ENCODE peak calls at places on chromosomes 1 and 21, in five cellular contexts. X, M, S, Z and B are unnamed samples.

GRCh38 chr1:150268342-150268705 is 492 bp downstream of the APH1A start:
- DNase-seq in S (no peak), M (peak; percentile 40), Z (peak; percentile 65), X (peak; percentile 39), B (no peak)

GRCh38 chr1:112808861-112809684 is 93.9 kb upstream of the PPM1J start:
- DNase-seq in M (peak; percentile 74), S (peak; percentile 70), Z (peak; percentile 38), X (peak; percentile 79), B (peak; percentile 55)

GRCh38 chr1:67393240-67393639 is 37.0 kb downstream of the SERBP1 start:
- DNase-seq in X (no peak), S (peak; percentile 23), M (peak; percentile 30), Z (no peak), B (no peak)

GRCh38 chr1:232984577-232985425 is 34.4 kb downstream of the NTPCR start:
- DNase-seq in X (no peak), M (no peak), S (no peak), Z (no peak), B (no peak)

GRCh38 chr1:173364827-173365226 is 112.3 kb upstream of the PRDX6 start:
- DNase-seq in X (no peak), S (no peak), M (no peak), Z (no peak), B (no peak)

GRCh38 chr21:32135401-32136363 is 143.2 kb downstream of the MIS18A start:
- DNase-seq in M (no peak), X (no peak), S (no peak), Z (no peak), B (no peak)

GRCh38 chr1:36517415-36517814 is 34.7 kb upstream of the CSF3R start:
- DNase-seq in X (no peak), Z (no peak), S (no peak), M (no peak), B (no peak)

GRCh38 chr1:175555266-175555665 is 188.1 kb downstream of the TNR start:
- DNase-seq in S (no peak), Z (no peak), X (no peak), M (no peak), B (no peak)

GRCh38 chr1:116397728-116398127 is 24.7 kb downstream of the ATP1A1 start:
- DNase-seq in M (no peak), S (no peak), Z (no peak), X (no peak), B (no peak)

GRCh38 chr1:154730986-154731489 is 123.1 kb upstream of the ADAR start:
- DNase-seq in Z (no peak), M (no peak), S (no peak), X (no peak), B (peak; percentile 71)

GRCh38 chr1:4176841-4177240 is 276.8 kb upstream of the C1orf174 start:
- DNase-seq in S (no peak), M (no peak), Z (no peak), X (no peak), B (no peak)

GRCh38 chr1:117060441-117061317 is 553 bp downstream of the TTF2 start:
- DNase-seq in X (peak; percentile 71), S (no peak), Z (peak; percentile 20), M (no peak), B (no peak)

GRCh38 chr1:89598450-89599331 is 34.2 kb upstream of the LRRC8C start:
- DNase-seq in Z (no peak), S (no peak), X (peak; percentile 31), M (no peak), B (no peak)

GRCh38 chr1:18142969-18143368 is 35.4 kb downstream of the IGSF21 start:
- DNase-seq in S (no peak), Z (no peak), X (no peak), M (no peak), B (no peak)

GRCh38 chr1:209646558-209646957 is 5.7 kb downstream of the LAMB3 start:
- DNase-seq in Z (no peak), S (no peak), M (no peak), X (no peak), B (no peak)

GRCh38 chr1:162228586-162228985 is 148.1 kb downstream of the SPATA46 start:
- DNase-seq in Z (no peak), S (no peak), X (no peak), M (no peak), B (no peak)

GRCh38 chr1:153355445-153356071 is 2.1 kb upstream of the S100A9 start:
- DNase-seq in S (peak; percentile 22), X (peak; percentile 55), M (peak; percentile 58), Z (no peak), B (peak; percentile 25)

GRCh38 chr1:227218870-227219578 is 99.3 kb downstream of the CDC42BPA start:
- DNase-seq in Z (no peak), S (no peak), M (no peak), X (no peak), B (no peak)

GRCh38 chr1:39214998-39215873 is 10.7 kb downstream of the MACF1 start:
- DNase-seq in M (peak; percentile 33), X (no peak), Z (peak; percentile 59), S (peak; percentile 38), B (no peak)

GRCh38 chr1:55962472-55962871 is 616.9 kb downstream of the PLPP3 start:
- DNase-seq in X (no peak), Z (no peak), S (no peak), M (no peak), B (no peak)

GRCh38 chr21:44292812-44293195 is 7.0 kb upstream of the PFKL start:
- DNase-seq in M (no peak), Z (no peak), X (no peak), S (no peak), B (no peak)

GRCh38 chr1:91582431-91582921 is 81.8 kb downstream of the CDC7 start:
- DNase-seq in Z (no peak), M (no peak), X (peak; percentile 9), S (no peak), B (peak; percentile 50)

GRCh38 chr1:9242338-9242969 is 7.9 kb downstream of the H6PD start:
- DNase-seq in S (peak; percentile 63), X (no peak), M (peak; percentile 78), Z (no peak), B (peak; percentile 82)

GRCh38 chr1:190172636-190173410 is 304.8 kb downstream of the BRINP3 start:
- DNase-seq in Z (no peak), M (no peak), X (no peak), S (no peak), B (no peak)

GRCh38 chr21:37449302-37449937 is 82.8 kb downstream of the DYRK1A start:
- DNase-seq in S (no peak), Z (no peak), X (no peak), M (no peak), B (no peak)

GRCh38 chr1:57461405-57461804 is 37.5 kb upstream of the DAB1 start:
- DNase-seq in S (no peak), Z (no peak), X (no peak), M (no peak), B (no peak)

GRCh38 chr1:84711091-84711490 is 20.8 kb upstream of the SSX2IP start:
- DNase-seq in M (no peak), S (no peak), X (no peak), Z (no peak), B (no peak)

GRCh38 chr1:89822999-89823628 is 2.3 kb downstream of the LRRC8D start:
- DNase-seq in M (no peak), Z (no peak), S (no peak), X (no peak), B (no peak)

DNA sequence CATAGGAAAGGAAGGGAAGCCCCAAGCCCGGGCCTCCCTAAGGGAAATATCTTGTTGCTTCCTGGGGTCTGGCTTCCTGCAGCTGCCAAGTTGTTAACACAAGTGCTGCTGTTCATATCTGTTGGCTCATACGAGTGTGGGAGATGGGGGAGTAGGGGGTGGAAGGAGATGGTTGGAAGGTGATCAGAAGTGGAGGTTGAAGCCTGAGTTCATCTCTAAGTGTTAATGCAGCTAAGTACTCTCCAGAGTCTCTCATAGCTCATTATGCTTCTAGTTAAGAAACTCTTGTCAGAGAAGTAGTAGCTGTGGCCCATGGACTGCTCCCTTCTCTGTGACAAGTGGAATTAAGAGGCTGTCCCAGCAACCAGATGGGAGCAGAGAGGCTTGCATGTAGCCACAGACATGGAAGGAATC is 319.2 kb upstream of the SPAG17 start:
- DNase-seq in X (no peak), Z (no peak), M (no peak), S (no peak), B (no peak)
- H3K27ac ChIP-seq in X (no peak overlapping the region), Z (no peak overlapping the region), M (no peak overlapping the region), S (no peak overlapping the region), B (no peak overlapping the region)

DNA sequence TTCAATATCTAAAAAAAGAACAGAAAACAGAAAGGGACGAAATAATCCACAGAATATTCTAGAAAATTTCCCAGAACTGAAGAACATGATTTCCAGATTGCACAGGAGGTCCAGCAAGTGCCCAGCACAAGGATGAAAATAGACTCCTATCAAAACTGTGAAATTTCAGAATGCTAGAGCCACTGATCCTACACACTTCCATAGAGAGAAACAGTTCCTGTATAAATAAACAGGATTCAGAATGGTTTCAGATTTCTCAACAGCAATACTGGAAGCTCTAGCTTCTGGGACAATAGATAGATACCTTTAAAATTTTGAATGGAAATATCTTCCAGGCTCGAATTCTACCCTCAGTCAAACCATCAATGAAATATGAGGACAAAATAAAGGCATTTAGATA is 4.6 kb downstream of the TARBP1 start:
- DNase-seq in M (no peak), X (no peak), S (no peak), Z (no peak), B (no peak)
- H3K4me1 ChIP-seq in M (peaks cover 4% of the 10 kb centered on the region), X (peaks cover 23% of the 10 kb centered on the region), S (peaks cover 11% of the 10 kb centered on the region), Z (peaks cover 40% of the 10 kb centered on the region), B (no peaks in the 10 kb centered on the region)

DNA sequence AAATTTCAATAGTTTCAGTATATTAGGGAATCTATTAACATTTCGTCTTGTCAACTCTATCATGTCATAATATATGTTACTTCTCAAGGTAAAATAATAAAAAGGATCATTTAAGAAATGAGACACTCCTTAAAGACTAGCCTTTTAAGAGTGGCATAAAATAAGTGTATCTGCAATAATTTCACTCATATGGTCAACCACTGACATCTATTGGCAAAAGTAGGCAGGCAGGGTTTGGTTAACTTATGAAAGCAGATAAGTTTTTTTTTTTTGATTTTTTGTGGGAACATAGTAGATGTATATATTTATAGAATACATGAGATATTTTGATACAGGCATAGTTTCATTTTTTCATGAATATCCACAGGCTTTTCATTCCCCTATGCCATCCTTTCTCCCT is 5.5 kb upstream of the RGS21 start:
- DNase-seq in M (no peak), Z (no peak), X (no peak), S (no peak), B (no peak)
- TF ChIP-seq CTCF in M (peak; percentile 29), Z (no peak), X (peak; percentile 52), S (peak; percentile 49), B (no peak)

GRCh38 chr1:29823536-29823935 is 587.2 kb downstream of the PTPRU start:
- DNase-seq in Z (no peak), S (no peak), M (no peak), X (no peak), B (no peak)

GRCh38 chr1:29821605-29822004 is 585.3 kb downstream of the PTPRU start:
- DNase-seq in Z (no peak), S (no peak), X (no peak), M (no peak), B (no peak)

GRCh38 chr1:29824478-29825273 is 588.4 kb downstream of the PTPRU start:
- DNase-seq in M (no peak), X (no peak), Z (no peak), S (no peak), B (no peak)

GRCh38 chr1:29824025-29824424 is 587.7 kb downstream of the PTPRU start:
- DNase-seq in X (no peak), M (no peak), Z (no peak), S (no peak), B (no peak)

DNA sequence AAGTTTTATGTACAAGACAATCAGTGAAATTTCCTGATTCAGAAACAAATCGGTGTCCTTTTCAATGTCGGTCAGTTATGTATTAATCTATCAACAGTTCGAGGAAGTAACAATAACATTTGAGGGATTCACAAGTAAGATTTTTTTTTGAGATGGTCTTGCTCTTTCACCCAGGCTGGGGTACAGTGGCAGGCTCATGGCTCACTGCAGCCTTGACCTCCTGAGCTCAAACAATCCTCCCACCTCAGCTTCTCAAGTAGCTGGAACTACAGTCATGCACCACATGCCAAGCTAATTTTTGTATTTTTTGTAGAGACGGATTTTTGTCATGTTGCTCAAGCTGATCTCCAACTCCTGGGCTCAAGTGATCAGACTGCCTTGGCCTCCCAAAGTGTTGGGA is 586.6 kb downstream of the PTPRU start:
- DNase-seq in M (no peak), Z (no peak), X (no peak), S (no peak), B (no peak)
- H3K27ac ChIP-seq in M (no peak overlapping the region), Z (no peak overlapping the region), X (no peak overlapping the region), S (no peak overlapping the region), B (no peak overlapping the region)